ENCODE peak calls at places on chromosomes 4 and X, in seven cellular contexts. Z is foreskin fibroblast, Y is hepatocyte, F is tibial nerve, A is lower lobe of right lung, E is breast epithelium, R is ovary. G is an unnamed sample.
A peak's percentile ranks its signal among the peaks of the same experiment; 100 is the strongest.

GRCh38 chr4:127015616-127016015 is 617.1 kb upstream of the INTU start:
- DNase-seq in Z (no peak), A (no peak), Y (no peak), R (no peak), F (no peak), E (no peak), G (no peak)

GRCh38 chr4:157172011-157172410 is 48.5 kb upstream of the GRIA2 start:
- DNase-seq in Y (no peak), E (no peak), Z (peak; percentile 4), F (no peak), A (no peak), R (no peak), G (no peak)

GRCh38 chr4:162347492-162348213 is 183.9 kb upstream of the FSTL5 start:
- DNase-seq in A (no peak), E (no peak), R (no peak), Z (no peak), Y (no peak), F (no peak), G (no peak)

GRCh38 chr4:107379054-107379869 is 340.8 kb downstream of the PAPSS1 start:
- DNase-seq in A (no peak), Y (peak; percentile 19), F (no peak), Z (peak; percentile 11), E (no peak), R (no peak), G (no peak)

GRCh38 chrX:11757397-11757728 is 674 bp upstream of the MSL3 start:
- DNase-seq in R (no peak), A (no peak), Z (no peak), F (no peak), Y (no peak), E (no peak), G (no peak)

GRCh38 chr4:168480991-168481588 is 798 bp upstream of the DDX60L start:
- DNase-seq in A (no peak), R (no peak), Y (peak; percentile 32), F (peak; percentile 32), E (no peak), Z (peak; percentile 74), G (peak; percentile 85)

GRCh38 chr4:140711910-140712309 is 44.3 kb downstream of the TBC1D9 start:
- DNase-seq in Z (no peak), E (no peak), R (no peak), Y (peak; percentile 29), F (no peak), A (no peak), G (no peak)

GRCh38 chr4:103091601-103092223 is 7.9 kb downstream of the BDH2 start:
- DNase-seq in A (no peak), Z (peak; percentile 52), F (no peak), R (no peak), E (no peak), Y (peak; percentile 61), G (peak; percentile 67)

GRCh38 chr4:48722509-48723446 is 57.3 kb downstream of the FRYL start:
- DNase-seq in Z (no peak), F (no peak), A (no peak), E (no peak), Y (no peak), R (no peak), G (no peak)

GRCh38 chrX:136122207-136122606 is 25.1 kb upstream of the FHL1 start:
- DNase-seq in A (no peak), R (no peak), E (no peak), F (no peak), Z (no peak), Y (no peak), G (no peak)

GRCh38 chrX:55149242-55149641 is 60.4 kb downstream of the PAGE2 start:
- DNase-seq in F (no peak), A (no peak), Y (no peak), E (no peak), R (no peak), Z (no peak), G (no peak)

GRCh38 chr4:80492761-80493160 is 157.2 kb downstream of the CFAP299 start:
- DNase-seq in E (no peak), Y (peak; percentile 31), A (no peak), Z (no peak), F (no peak), R (no peak), G (peak; percentile 88)

GRCh38 chr4:20252656-20253271 is 1.1 kb downstream of the SLIT2 start:
- DNase-seq in A (peak; percentile 48), F (peak; percentile 18), Z (peak; percentile 49), E (no peak), Y (peak; percentile 37), R (peak; percentile 26), G (no peak)

GRCh38 chr4:118904935-118905334 is 16.3 kb downstream of the SYNPO2 start:
- DNase-seq in Z (no peak), R (no peak), E (no peak), F (no peak), A (no peak), Y (no peak), G (no peak)
- H3K4me3 ChIP-seq in Z (no peak overlapping the region), R (no peak overlapping the region), E (no peak overlapping the region), F (no peak overlapping the region), A (no peak overlapping the region), Y (no peak overlapping the region), G (no peak overlapping the region)

GRCh38 chrX:37347420-37347819 is 1.7 kb upstream of the PRRG1 start:
- DNase-seq in R (no peak), Z (peak; percentile 47), F (peak; percentile 4), Y (peak; percentile 8), A (no peak), E (no peak), G (no peak)
- H3K4me3 ChIP-seq in R (no peak overlapping the region), Z (no peak overlapping the region), F (no peak overlapping the region), Y (no peak overlapping the region), A (no peak overlapping the region), E (no peak overlapping the region), G (no peak overlapping the region)

GRCh38 chrX:41095962-41096955 is 11.0 kb downstream of the USP9X start:
- DNase-seq in Y (no peak), E (no peak), A (peak; percentile 46), F (no peak), R (no peak), Z (peak; percentile 14), G (no peak)
- H3K4me3 ChIP-seq in Y (no peak overlapping the region), E (no peak overlapping the region), A (no peak overlapping the region), F (no peak overlapping the region), R (no peak overlapping the region), Z (no peak overlapping the region), G (no peak overlapping the region)

GRCh38 chrX:84501798-84502628 is at the start of gene HDX:
- DNase-seq in R (peak; percentile 87), E (peak; percentile 70), Z (peak; percentile 73), A (peak; percentile 90), F (peak; percentile 83), Y (peak; percentile 90), G (no peak)
- H3K4me3 ChIP-seq in R (peak within 1 kb of the TSS; percentile 41), E (peak within 1 kb of the TSS; percentile 54), Z (peak within 1 kb of the TSS; percentile 56), A (peak within 1 kb of the TSS; percentile 59), F (peak within 1 kb of the TSS; percentile 30), Y (peak within 1 kb of the TSS; percentile 33), G (no peak within 1 kb of the TSS)

DNA sequence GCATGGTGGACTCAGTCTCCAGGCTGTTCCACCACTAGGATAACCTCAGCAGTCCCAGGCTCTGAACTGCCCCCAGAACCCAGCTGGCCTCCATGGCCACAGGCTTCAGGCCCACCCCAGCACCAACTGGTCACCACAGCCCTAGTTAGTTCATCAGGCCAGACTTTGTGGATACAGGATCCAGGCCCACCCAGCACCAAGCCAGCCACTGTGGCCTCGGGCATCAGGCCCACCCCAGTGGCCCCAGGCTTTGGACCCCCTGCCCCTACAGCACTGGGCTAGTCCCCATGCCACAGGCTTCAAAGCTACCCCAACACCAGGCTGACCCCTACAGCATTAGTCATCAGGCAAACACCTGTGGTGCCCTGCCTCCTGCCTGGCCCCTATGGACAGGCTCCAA is 50.0 kb downstream of the ZCCHC13 start:
- DNase-seq in R (no peak), A (no peak), Y (no peak), Z (no peak), F (no peak), E (no peak), G (no peak)
- H3K4me3 ChIP-seq in R (no peak overlapping the region), A (no peak overlapping the region), Y (no peak overlapping the region), Z (no peak overlapping the region), F (no peak overlapping the region), E (no peak overlapping the region), G (no peak overlapping the region)

GRCh38 chr4:76987685-76988084 is 38.1 kb downstream of the SEPTIN11 start:
- DNase-seq in A (no peak), E (no peak), F (no peak), R (no peak), Z (no peak), Y (no peak), G (no peak)
- H3K4me3 ChIP-seq in A (no peak overlapping the region), E (no peak overlapping the region), F (no peak overlapping the region), R (no peak overlapping the region), Z (peak overlapping the region; percentile 36), Y (no peak overlapping the region), G (no peak overlapping the region)

GRCh38 chrX:114774691-114775090 is 190.8 kb downstream of the HTR2C start:
- DNase-seq in E (no peak), F (no peak), R (no peak), A (no peak), Y (peak; percentile 11), Z (no peak), G (no peak)
- H3K4me3 ChIP-seq in E (no peak overlapping the region), F (no peak overlapping the region), R (no peak overlapping the region), A (no peak overlapping the region), Y (no peak overlapping the region), Z (no peak overlapping the region), G (no peak overlapping the region)